ENCODE peak calls at places on chromosome 14, in five cellular contexts. Q is foreskin fibroblast, Y is astrocyte of the cerebellum, V is colonic mucosa, B is AG04450. C is an unnamed sample.
A peak's percentile ranks its signal among the peaks of the same experiment; 100 is the strongest.

GRCh38 chr14:39175445-39176262 is 600 bp downstream of the PNN start:
- DNase-seq in V (peak; percentile 47), Y (no peak), B (no peak), Q (peak; percentile 46), C (no peak)

GRCh38 chr14:63228221-63228620 is 24.0 kb downstream of the RHOJ start:
- DNase-seq in Q (no peak), Y (no peak), V (no peak), B (no peak), C (peak; percentile 19)

GRCh38 chr14:80485764-80486163 is 274.5 kb upstream of the DIO2 start:
- DNase-seq in Y (no peak), V (no peak), B (no peak), Q (no peak), C (no peak)

GRCh38 chr14:104283197-104284106 is 145.1 kb downstream of the KIF26A start:
- DNase-seq in Y (no peak), B (no peak), Q (no peak), V (peak; percentile 84), C (no peak)

GRCh38 chr14:70665448-70666363 is 24.0 kb downstream of the TTC9 start:
- DNase-seq in Q (no peak), B (no peak), V (peak; percentile 81), Y (no peak), C (no peak)

GRCh38 chr14:71726639-71727085 is 205.6 kb upstream of the RGS6 start:
- DNase-seq in B (no peak), Q (peak; percentile 52), V (no peak), Y (no peak), C (no peak)

GRCh38 chr14:104358528-104359300 is 220.3 kb downstream of the KIF26A start:
- DNase-seq in Y (no peak), B (no peak), Q (no peak), V (no peak), C (no peak)

GRCh38 chr14:72783741-72784140 is 110.2 kb downstream of the DPF3 start:
- DNase-seq in Q (no peak), V (peak; percentile 13), Y (no peak), B (no peak), C (no peak)

GRCh38 chr14:75168586-75169335 is 7.7 kb downstream of the TMED10 start:
- DNase-seq in Q (no peak), Y (no peak), V (no peak), B (no peak), C (no peak)

GRCh38 chr14:24054324-24054641 is 2.5 kb downstream of the CARMIL3 start:
- DNase-seq in V (no peak), Q (no peak), B (no peak), Y (no peak), C (no peak)

GRCh38 chr14:63517354-63517753 is 25.8 kb downstream of the PPP2R5E start:
- DNase-seq in Q (no peak), B (no peak), Y (no peak), V (no peak), C (no peak)

GRCh38 chr14:24332094-24332983 is 2.5 kb downstream of the ADCY4 start:
- DNase-seq in B (no peak), V (peak; percentile 88), Q (peak; percentile 81), Y (no peak), C (peak; percentile 63)

GRCh38 chr14:75452900-75453816 is 25.3 kb downstream of the JDP2 start:
- DNase-seq in B (peak; percentile 82), V (no peak), Y (peak; percentile 55), Q (peak; percentile 92), C (peak; percentile 88)

GRCh38 chr14:53957739-53958138 is 1.1 kb upstream of the BMP4 start:
- DNase-seq in B (no peak), V (no peak), Y (no peak), Q (peak; percentile 6), C (no peak)

GRCh38 chr14:31939934-31940333 is 137.2 kb upstream of the ARHGAP5 start:
- DNase-seq in B (no peak), V (no peak), Q (no peak), Y (no peak), C (no peak)

GRCh38 chr14:34460841-34461240 is 1.2 kb downstream of the SPTSSA start:
- DNase-seq in Y (peak; percentile 40), V (no peak), Q (peak; percentile 34), B (no peak), C (peak; percentile 89)

GRCh38 chr14:104444159-104445030 is 135.2 kb upstream of the C14orf180 start:
- DNase-seq in V (peak; percentile 6), Q (no peak), Y (no peak), B (no peak), C (no peak)

GRCh38 chr14:26415618-26416123 is 182.2 kb downstream of the NOVA1 start:
- DNase-seq in Y (peak; percentile 70), Q (peak; percentile 72), B (no peak), V (peak; percentile 34), C (peak; percentile 49)

GRCh38 chr14:64194404-64194803 is 99.8 kb downstream of the ESR2 start:
- DNase-seq in Q (no peak), Y (no peak), B (no peak), V (no peak), C (no peak)

GRCh38 chr14:89588016-89588415 is 171.0 kb upstream of the FOXN3 start:
- DNase-seq in Y (no peak), Q (no peak), V (no peak), B (no peak), C (no peak)

GRCh38 chr14:43168374-43168925 is 1338.6 kb downstream of the FSCB start:
- DNase-seq in B (no peak), Y (no peak), V (peak; percentile 69), Q (no peak), C (no peak)

GRCh38 chr14:22432348-22432976 is 156.6 kb downstream of the DAD1 start:
- DNase-seq in B (peak; percentile 74), V (peak; percentile 77), Y (peak; percentile 96), Q (peak; percentile 89), C (peak; percentile 95)

GRCh38 chr14:69355955-69356321 is 42.2 kb downstream of the ERH start:
- DNase-seq in V (no peak), Q (peak; percentile 80), B (no peak), Y (peak; percentile 45), C (peak; percentile 91)

GRCh38 chr14:91170504-91171121 is 56.7 kb downstream of the DGLUCY start:
- DNase-seq in V (no peak), Q (peak; percentile 48), Y (peak; percentile 15), B (no peak), C (peak; percentile 71)

GRCh38 chr14:91058017-91058675 is 2.3 kb downstream of the RPS6KA5 start:
- DNase-seq in Y (no peak), V (no peak), Q (peak; percentile 19), B (no peak), C (no peak)

GRCh38 chr14:68649461-68650189 is 143.2 kb downstream of the ZFP36L1 start:
- DNase-seq in Y (no peak), V (peak; percentile 11), Q (peak; percentile 81), B (no peak), C (peak; percentile 58)

GRCh38 chr14:97943619-97944018 is 1146.4 kb downstream of the VRK1 start:
- DNase-seq in Q (no peak), Y (no peak), V (no peak), B (no peak), C (no peak)

GRCh38 chr14:81625343-81625742 is 91.7 kb upstream of the SEL1L start:
- DNase-seq in B (no peak), V (no peak), Q (peak; percentile 2), Y (no peak), C (no peak)

GRCh38 chr14:92352158-92352985 is 29.4 kb downstream of the SLC24A4 start:
- DNase-seq in V (no peak), Y (no peak), B (no peak), Q (peak; percentile 21), C (peak; percentile 3)
- TF ChIP-seq CTCF in V (no peak), Y (peak; percentile 10), B (peak; percentile 21), Q (peak; percentile 30), C (no peak)

GRCh38 chr14:61280526-61281185 is 482 bp downstream of the TMEM30B start:
- DNase-seq in Q (peak; percentile 78), Y (no peak), B (no peak), V (peak; percentile 78), C (peak; percentile 36)
- H3K4me3 ChIP-seq in Q (peak overlapping the region; percentile 52), Y (peak overlapping the region; percentile 33), B (peak overlapping the region; percentile 50), V (peak overlapping the region; percentile 68), C (peak overlapping the region; percentile 46)

DNA sequence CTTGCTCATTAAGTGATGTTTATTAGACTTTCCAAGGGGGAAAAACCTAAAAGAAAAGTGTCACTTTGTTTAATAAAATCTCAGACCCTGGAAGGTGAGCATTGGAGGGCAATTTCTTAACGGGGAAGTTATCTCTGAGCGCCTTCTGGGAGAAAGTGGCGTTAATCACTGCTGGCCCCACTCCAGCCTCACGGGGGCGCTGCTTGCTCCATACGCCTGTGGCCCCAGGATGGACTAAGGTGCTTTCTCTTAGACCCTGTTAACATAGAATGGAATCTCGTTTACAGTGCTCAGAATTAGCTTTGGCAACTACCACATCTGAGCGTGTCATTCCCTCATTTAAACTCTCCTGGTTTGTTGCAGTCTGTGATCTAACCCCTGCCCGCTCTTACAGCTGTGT is 16.4 kb upstream of the PRIMA1 start:
- DNase-seq in V (no peak), Y (no peak), Q (no peak), B (no peak), C (no peak)
- TF ChIP-seq CTCF in V (no peak), Y (no peak), Q (no peak), B (no peak), C (no peak)

GRCh38 chr14:67267929-67268328 is 26.7 kb downstream of the PALS1 start:
- DNase-seq in Y (no peak), B (no peak), V (no peak), Q (no peak), C (no peak)
- H3K4me3 ChIP-seq in Y (peak overlapping the region; percentile 4), B (peak overlapping the region; percentile 40), V (no peak overlapping the region), Q (no peak overlapping the region), C (peak overlapping the region; percentile 49)

GRCh38 chr14:100173353-100173752 is 13.9 kb upstream of the DEGS2 start:
- DNase-seq in V (no peak), Y (no peak), B (no peak), Q (no peak), C (no peak)
- TF ChIP-seq CTCF in V (no peak), Y (no peak), B (no peak), Q (no peak), C (no peak)

GRCh38 chr14:49583629-49584028 is 2.6 kb downstream of the RPS29 start:
- DNase-seq in Q (no peak), Y (no peak), V (no peak), B (no peak), C (no peak)
- H3K4me3 ChIP-seq in Q (no peak overlapping the region), Y (no peak overlapping the region), V (peak overlapping the region; percentile 66), B (peak overlapping the region; percentile 95), C (no peak overlapping the region)

GRCh38 chr14:102217987-102218421 is 78.3 kb downstream of the WDR20 start:
- DNase-seq in Y (no peak), B (no peak), Q (no peak), V (no peak), C (no peak)

GRCh38 chr14:102218688-102219087 is 79.0 kb downstream of the WDR20 start:
- DNase-seq in Y (no peak), V (no peak), Q (no peak), B (no peak), C (no peak)

GRCh38 chr14:102220031-102220430 is 80.3 kb downstream of the WDR20 start:
- DNase-seq in Y (no peak), Q (no peak), B (no peak), V (no peak), C (no peak)

GRCh38 chr14:102221026-102221425 is 81.3 kb downstream of the WDR20 start:
- DNase-seq in B (no peak), Q (peak; percentile 49), V (no peak), Y (no peak), C (no peak)

DNA sequence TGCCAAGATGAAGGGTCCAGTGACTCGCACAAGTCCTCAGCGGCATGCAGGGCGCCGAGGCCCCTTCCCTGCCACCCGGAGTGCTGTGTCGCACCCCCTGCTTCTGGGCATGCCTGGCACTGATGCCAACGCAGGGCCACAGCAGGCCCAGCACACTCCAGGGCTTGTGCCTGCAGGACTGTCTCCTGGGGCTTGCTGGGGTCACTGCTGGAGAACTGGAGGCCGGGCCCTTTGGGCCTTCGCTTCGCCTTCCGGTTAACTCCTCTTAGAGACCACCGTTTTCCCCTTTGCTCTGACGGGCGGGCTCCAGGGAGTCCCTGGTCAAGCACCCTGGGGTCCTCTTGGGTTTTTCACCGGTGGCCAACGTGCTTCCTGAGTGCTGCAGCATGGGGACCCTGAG is 79.6 kb downstream of the WDR20 start:
- DNase-seq in Q (no peak), B (no peak), Y (no peak), V (no peak), C (no peak)
- TF ChIP-seq CTCF in Q (no peak), B (no peak), Y (no peak), V (no peak), C (no peak)

C was measured in fibroblast of the aortic adventitia.